ENCODE peak calls at places on chromosomes 3 and 15, in five cellular contexts. X, Y, T, O and C are unnamed samples. For H3K4me1, the result is how much of the 10 kb centered on the place peaks cover.

GRCh38 chr3:65291448-65292091 is 603.8 kb upstream of the ADAMTS9 start:
- DNase-seq in T (no peak), O (no peak), X (no peak), Y (no peak), C (no peak)

GRCh38 chr15:84736375-84736774 is 12.0 kb upstream of the ZNF592 start:
- DNase-seq in T (no peak), X (no peak), Y (no peak), O (no peak), C (no peak)

GRCh38 chr3:43768594-43768993 is 77.9 kb downstream of the ABHD5 start:
- DNase-seq in O (no peak), Y (peak), T (no peak), X (no peak), C (no peak)

GRCh38 chr15:93029613-93030429 is 59.2 kb downstream of the RGMA start:
- DNase-seq in Y (peak), T (no peak), X (peak), O (no peak), C (peak)

GRCh38 chr15:58694641-58695398 is 54.7 kb downstream of the ADAM10 start:
- DNase-seq in O (no peak), Y (no peak), X (no peak), T (no peak), C (no peak)

GRCh38 chr3:55373413-55373812 is 113.7 kb downstream of the WNT5A start:
- DNase-seq in O (no peak), T (no peak), Y (no peak), X (no peak), C (no peak)

GRCh38 chr3:25566358-25566920 is 98.3 kb downstream of the TOP2B start:
- DNase-seq in O (no peak), Y (no peak), X (no peak), T (no peak), C (no peak)

GRCh38 chr3:171585029-171585428 is 124.8 kb upstream of the TNIK start:
- DNase-seq in Y (no peak), O (no peak), X (no peak), T (no peak), C (no peak)

GRCh38 chr3:52742418-52743041 is 28.2 kb downstream of the NEK4 start:
- DNase-seq in T (no peak), X (peak), O (peak), Y (no peak), C (no peak)

GRCh38 chr3:108127301-108127988 is 36.6 kb upstream of the CD47 start:
- DNase-seq in T (no peak), O (no peak), Y (no peak), X (no peak), C (no peak)

GRCh38 chr3:63863150-63864007 is at the start of the genes ATXN7 and THOC7:
- DNase-seq in T (peak), Y (peak), O (no peak), X (peak), C (peak)

GRCh38 chr3:57078366-57079220 is 18.1 kb downstream of the SPATA12 start:
- DNase-seq in T (peak), X (peak), Y (peak), O (no peak), C (no peak)

GRCh38 chr15:70030851-70031645 is 66.7 kb downstream of the TLE3 start:
- DNase-seq in T (no peak), Y (no peak), O (no peak), X (no peak), C (no peak)

GRCh38 chr15:52803543-52804306 is 13.6 kb upstream of the ONECUT1 start:
- DNase-seq in Y (no peak), T (no peak), X (no peak), O (no peak), C (no peak)

GRCh38 chr3:10744098-10744465 is 71.9 kb upstream of the SLC6A11 start:
- DNase-seq in O (no peak), Y (no peak), T (no peak), X (no peak), C (no peak)

GRCh38 chr15:88465633-88466219 is 1.5 kb downstream of the MRPL46 start:
- DNase-seq in X (peak), Y (no peak), O (no peak), T (no peak), C (no peak)

GRCh38 chr3:4897765-4898453 is 81.3 kb upstream of the BHLHE40 start:
- DNase-seq in T (no peak), X (no peak), O (no peak), Y (no peak), C (no peak)

GRCh38 chr3:178271740-178272387 is 264.4 kb upstream of the KCNMB2 start:
- DNase-seq in Y (no peak), X (no peak), T (no peak), O (no peak), C (no peak)

GRCh38 chr3:197487911-197488391 is 67.8 kb downstream of the BDH1 start:
- DNase-seq in Y (no peak), O (peak), X (peak), T (peak), C (peak)

GRCh38 chr3:161560006-161560637 is 63.5 kb downstream of the OTOL1 start:
- DNase-seq in X (peak), T (no peak), O (peak), Y (peak), C (no peak)

GRCh38 chr15:52261026-52261425 is 34.6 kb downstream of the MYO5C start:
- DNase-seq in X (no peak), Y (no peak), T (no peak), O (no peak), C (no peak)

GRCh38 chr3:45092132-45093031 is 53.8 kb downstream of the CDCP1 start:
- DNase-seq in X (peak), Y (peak), O (no peak), T (no peak), C (no peak)

GRCh38 chr3:47578119-47578630 is 490 bp downstream of the CSPG5 start:
- DNase-seq in Y (peak), X (peak), T (peak), O (no peak), C (no peak)
- H3K4me3 ChIP-seq in Y (peak), X (peak), T (peak), O (peak), C (peak)

GRCh38 chr3:12562451-12562850 is 5.6 kb downstream of the MKRN2 start:
- DNase-seq in T (no peak), Y (no peak), X (no peak), O (no peak), C (no peak)
- H3K4me1 ChIP-seq in T (half or more), Y (under half), X (under half), O (under half), C (under half)

DNA sequence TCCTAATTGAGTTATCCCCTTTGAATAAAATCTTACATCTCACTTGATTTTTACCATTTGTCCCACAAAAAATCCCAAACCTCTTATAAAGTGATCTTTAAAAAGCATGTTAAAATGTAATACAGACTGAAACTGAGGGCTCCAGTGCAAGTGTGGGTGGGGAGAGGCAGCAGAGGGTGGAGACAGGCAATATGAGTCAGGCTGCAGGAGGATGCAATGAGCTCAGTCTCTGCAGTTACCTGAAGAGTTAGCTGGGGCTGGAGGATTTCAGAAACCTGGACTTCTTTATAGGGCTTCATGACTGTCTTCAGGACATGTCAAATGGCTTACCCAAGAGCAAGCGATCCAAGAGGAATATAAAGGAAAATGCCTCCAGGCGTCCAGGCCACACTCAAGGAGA is 14.3 kb upstream of the COLQ start:
- DNase-seq in T (no peak), Y (no peak), X (no peak), O (no peak), C (no peak)
- TF ChIP-seq CTCF in T (no peak), Y (no peak), X (no peak), O (no peak), C (no peak)

GRCh38 chr3:20066079-20066478 is 25.8 kb downstream of the KAT2B start:
- DNase-seq in Y (no peak), O (no peak), X (no peak), T (no peak), C (no peak)

GRCh38 chr3:20066848-20067617 is 26.8 kb downstream of the KAT2B start:
- DNase-seq in Y (peak), T (no peak), O (no peak), X (no peak), C (no peak)

GRCh38 chr3:20071182-20071581 is 30.9 kb downstream of the KAT2B start:
- DNase-seq in Y (no peak), O (no peak), X (no peak), T (no peak), C (no peak)

GRCh38 chr3:20069178-20069532 is 28.9 kb downstream of the KAT2B start:
- DNase-seq in O (no peak), X (no peak), Y (no peak), T (no peak), C (no peak)

DNA sequence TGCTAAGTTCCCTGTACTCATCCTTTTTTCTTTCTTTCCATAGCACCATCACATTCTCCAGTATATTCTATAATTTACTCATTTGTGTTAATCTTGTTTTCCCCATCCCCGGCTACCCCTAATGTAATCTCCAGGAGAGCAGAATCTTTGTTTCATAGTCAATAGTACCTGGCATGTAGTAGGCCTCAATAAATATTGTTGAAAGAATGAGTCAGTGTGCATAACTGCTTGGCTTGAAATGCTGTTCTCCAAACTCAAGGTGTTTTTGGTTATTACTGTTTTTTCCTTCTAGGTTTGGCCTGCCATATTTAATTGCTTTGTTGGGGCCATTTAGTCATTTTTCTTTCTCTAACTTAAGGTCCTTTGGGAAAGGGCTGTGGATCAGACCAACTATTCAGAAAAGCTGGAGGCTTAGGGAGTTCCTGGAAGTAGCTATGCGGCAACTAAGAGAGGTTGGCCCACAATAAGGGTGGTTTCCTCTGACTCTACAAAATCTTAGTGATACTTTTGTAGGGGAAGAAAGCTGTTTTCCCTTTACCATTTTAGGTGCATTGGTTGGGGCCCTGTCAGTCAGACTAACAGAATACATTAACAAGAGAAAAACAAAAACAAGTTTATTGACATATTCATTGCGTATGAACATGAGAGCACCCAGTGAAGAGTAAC is 28.4 kb downstream of the KAT2B start:
- DNase-seq in O (no peak), X (no peak), Y (no peak), T (no peak), C (no peak)
- H3K4me3 ChIP-seq in O (no peak), X (no peak), Y (no peak), T (no peak), C (no peak)

GRCh38 chr3:188176476-188176875 is 22.5 kb downstream of the LPP start:
- DNase-seq in Y (no peak), X (no peak), O (no peak), T (no peak), C (no peak)

GRCh38 chr3:188179006-188179966 is 25.3 kb downstream of the LPP start:
- DNase-seq in Y (peak), T (peak), X (peak), O (no peak), C (peak)

GRCh38 chr3:188178293-188178950 is 24.5 kb downstream of the LPP start:
- DNase-seq in O (no peak), T (no peak), Y (peak), X (no peak), C (no peak)

GRCh38 chr3:188177721-188178120 is 23.8 kb downstream of the LPP start:
- DNase-seq in O (no peak), Y (no peak), T (no peak), X (no peak), C (no peak)

GRCh38 chr3:188176884-188177283 is 22.9 kb downstream of the LPP start:
- DNase-seq in Y (peak), T (no peak), O (no peak), X (no peak), C (no peak)
- H3K4me1 ChIP-seq in Y (under half), T (half or more), O (under half), X (under half), C (half or more)

GRCh38 chr15:31136016-31136415 is 34.5 kb upstream of the TRPM1 start:
- DNase-seq in Y (no peak), X (no peak), T (no peak), O (no peak), C (no peak)
- TF ChIP-seq CTCF in Y (no peak), X (no peak), T (no peak), O (no peak), C (no peak)

DNA sequence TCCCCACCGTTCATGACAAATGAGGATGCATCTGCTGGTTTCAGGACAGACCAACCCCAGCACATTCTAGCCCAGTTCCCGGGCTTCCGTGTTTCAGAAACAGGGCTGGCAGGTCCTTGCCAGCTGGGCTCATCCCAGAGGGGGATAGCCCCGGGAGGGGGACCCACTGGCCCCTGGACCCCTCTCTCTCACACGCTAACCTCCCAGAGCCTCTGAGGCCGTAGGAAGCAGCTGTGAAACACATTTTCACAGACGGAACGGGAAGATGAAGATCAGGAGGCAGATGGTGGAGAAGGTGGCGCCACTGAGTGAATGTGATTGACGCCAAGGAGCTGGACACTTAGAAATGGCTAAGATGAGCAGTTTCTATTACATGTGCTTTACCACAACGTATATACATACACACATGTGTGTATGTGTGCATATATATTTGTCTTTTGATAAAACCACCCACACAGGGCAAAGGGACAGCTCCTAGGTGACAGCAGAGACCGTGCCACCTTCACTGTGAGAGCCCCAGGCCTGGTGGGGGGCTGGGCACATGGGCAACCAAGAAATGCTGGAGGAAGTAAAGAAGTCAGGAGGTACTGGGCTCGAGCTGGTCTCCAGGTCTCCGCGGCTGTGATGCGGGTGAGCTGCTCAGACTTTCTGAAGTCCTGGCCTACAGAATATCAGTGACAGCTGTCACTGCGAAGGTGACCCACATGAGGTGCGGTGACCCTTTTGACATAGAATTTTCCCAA is 168.6 kb upstream of the IQSEC1 start:
- DNase-seq in T (no peak), Y (no peak), O (no peak), X (no peak), C (no peak)
- H3K4me3 ChIP-seq in T (no peak), Y (no peak), O (no peak), X (no peak), C (no peak)